ENCODE peak calls at places on chromosomes 1 and 21, in nine cellular contexts. One of them, this sample, is unnamed.
A peak's percentile ranks its signal among the peaks of the same experiment; 100 is the strongest.

GRCh38 chr1:46301406-46302090 is 1.9 kb downstream of the LRRC41 start:
- DNase-seq in HuH-7.5: peak; percentile 19
- DNase-seq in activated T-cell treated with anti-CD3 and anti-CD28 coated beads, Interleukin-2, amount 50 U/mL, for 4 hours: no peak
- DNase-seq in pancreas: peak; percentile 86
- DNase-seq in M059J: peak; percentile 58
- DNase-seq in nucleus accumbens: no peak
- DNase-seq in non-pigmented ciliary epithelial cell: no peak
- DNase-seq in MG63: peak; percentile 70
- DNase-seq in Right ventricle myocardium inferior: peak; percentile 77
- DNase-seq in this sample: peak; percentile 44

GRCh38 chr1:74505889-74506288 is 6.5 kb downstream of the LRRC53 start:
- DNase-seq in HuH-7.5: no peak
- DNase-seq in activated T-cell treated with anti-CD3 and anti-CD28 coated beads, Interleukin-2, amount 50 U/mL, for 4 hours: no peak
- DNase-seq in pancreas: no peak
- DNase-seq in M059J: no peak
- DNase-seq in nucleus accumbens: no peak
- DNase-seq in non-pigmented ciliary epithelial cell: no peak
- DNase-seq in MG63: no peak
- DNase-seq in Right ventricle myocardium inferior: no peak
- DNase-seq in this sample: no peak

GRCh38 chr1:151012684-151013471 is 4.6 kb downstream of the PRUNE1 start:
- DNase-seq in HuH-7.5: peak; percentile 64
- DNase-seq in activated T-cell treated with anti-CD3 and anti-CD28 coated beads, Interleukin-2, amount 50 U/mL, for 4 hours: no peak
- DNase-seq in pancreas: no peak
- DNase-seq in M059J: no peak
- DNase-seq in nucleus accumbens: no peak
- DNase-seq in non-pigmented ciliary epithelial cell: no peak
- DNase-seq in MG63: no peak
- DNase-seq in Right ventricle myocardium inferior: no peak
- DNase-seq in this sample: no peak

GRCh38 chr1:26083246-26083645 is 15.8 kb upstream of the TRIM63 start:
- DNase-seq in HuH-7.5: no peak
- DNase-seq in activated T-cell treated with anti-CD3 and anti-CD28 coated beads, Interleukin-2, amount 50 U/mL, for 4 hours: no peak
- DNase-seq in pancreas: no peak
- DNase-seq in M059J: peak; percentile 89
- DNase-seq in nucleus accumbens: no peak
- DNase-seq in non-pigmented ciliary epithelial cell: no peak
- DNase-seq in MG63: peak; percentile 42
- DNase-seq in Right ventricle myocardium inferior: no peak
- DNase-seq in this sample: no peak

GRCh38 chr1:180724055-180724454 is 92.2 kb downstream of the XPR1 start:
- DNase-seq in HuH-7.5: no peak
- DNase-seq in activated T-cell treated with anti-CD3 and anti-CD28 coated beads, Interleukin-2, amount 50 U/mL, for 4 hours: no peak
- DNase-seq in pancreas: no peak
- DNase-seq in M059J: peak; percentile 2
- DNase-seq in nucleus accumbens: no peak
- DNase-seq in non-pigmented ciliary epithelial cell: no peak
- DNase-seq in MG63: no peak
- DNase-seq in Right ventricle myocardium inferior: no peak
- DNase-seq in this sample: no peak

GRCh38 chr1:188706742-188707141 is 1770.9 kb downstream of the BRINP3 start:
- DNase-seq in HuH-7.5: no peak
- DNase-seq in activated T-cell treated with anti-CD3 and anti-CD28 coated beads, Interleukin-2, amount 50 U/mL, for 4 hours: no peak
- DNase-seq in pancreas: no peak
- DNase-seq in M059J: peak; percentile 86
- DNase-seq in nucleus accumbens: no peak
- DNase-seq in non-pigmented ciliary epithelial cell: peak; percentile 61
- DNase-seq in MG63: no peak
- DNase-seq in Right ventricle myocardium inferior: no peak
- DNase-seq in this sample: no peak

GRCh38 chr1:156838972-156839371 is 19.9 kb downstream of the INSRR start:
- DNase-seq in HuH-7.5: no peak
- DNase-seq in activated T-cell treated with anti-CD3 and anti-CD28 coated beads, Interleukin-2, amount 50 U/mL, for 4 hours: peak; percentile 38
- DNase-seq in pancreas: peak; percentile 42
- DNase-seq in M059J: no peak
- DNase-seq in nucleus accumbens: no peak
- DNase-seq in non-pigmented ciliary epithelial cell: no peak
- DNase-seq in MG63: no peak
- DNase-seq in Right ventricle myocardium inferior: no peak
- DNase-seq in this sample: no peak

GRCh38 chr21:26776320-26777021 is 68.7 kb downstream of the ADAMTS1 start:
- DNase-seq in HuH-7.5: no peak
- DNase-seq in activated T-cell treated with anti-CD3 and anti-CD28 coated beads, Interleukin-2, amount 50 U/mL, for 4 hours: no peak
- DNase-seq in pancreas: no peak
- DNase-seq in M059J: peak; percentile 46
- DNase-seq in nucleus accumbens: no peak
- DNase-seq in non-pigmented ciliary epithelial cell: peak; percentile 66
- DNase-seq in MG63: no peak
- DNase-seq in Right ventricle myocardium inferior: no peak
- DNase-seq in this sample: no peak

GRCh38 chr1:22527122-22527521 is 36.2 kb upstream of the EPHA8 start:
- DNase-seq in HuH-7.5: no peak
- DNase-seq in activated T-cell treated with anti-CD3 and anti-CD28 coated beads, Interleukin-2, amount 50 U/mL, for 4 hours: no peak
- DNase-seq in pancreas: no peak
- DNase-seq in M059J: no peak
- DNase-seq in nucleus accumbens: no peak
- DNase-seq in non-pigmented ciliary epithelial cell: no peak
- DNase-seq in MG63: no peak
- DNase-seq in Right ventricle myocardium inferior: no peak
- DNase-seq in this sample: no peak

GRCh38 chr1:42259739-42260064 is 75.3 kb downstream of the FOXJ3 start:
- DNase-seq in HuH-7.5: no peak
- DNase-seq in activated T-cell treated with anti-CD3 and anti-CD28 coated beads, Interleukin-2, amount 50 U/mL, for 4 hours: no peak
- DNase-seq in pancreas: no peak
- DNase-seq in M059J: peak; percentile 31
- DNase-seq in nucleus accumbens: no peak
- DNase-seq in non-pigmented ciliary epithelial cell: no peak
- DNase-seq in MG63: no peak
- DNase-seq in Right ventricle myocardium inferior: no peak
- DNase-seq in this sample: no peak

GRCh38 chr1:8137406-8138244 is 111.5 kb upstream of the ERRFI1 start:
- DNase-seq in HuH-7.5: no peak
- DNase-seq in activated T-cell treated with anti-CD3 and anti-CD28 coated beads, Interleukin-2, amount 50 U/mL, for 4 hours: no peak
- DNase-seq in pancreas: no peak
- DNase-seq in M059J: peak; percentile 99
- DNase-seq in nucleus accumbens: no peak
- DNase-seq in non-pigmented ciliary epithelial cell: peak; percentile 92
- DNase-seq in MG63: peak; percentile 91
- DNase-seq in Right ventricle myocardium inferior: no peak
- DNase-seq in this sample: no peak

GRCh38 chr1:47887060-47887851 is 109.9 kb downstream of the TRABD2B start:
- DNase-seq in HuH-7.5: no peak
- DNase-seq in activated T-cell treated with anti-CD3 and anti-CD28 coated beads, Interleukin-2, amount 50 U/mL, for 4 hours: no peak
- DNase-seq in pancreas: no peak
- DNase-seq in M059J: no peak
- DNase-seq in nucleus accumbens: no peak
- DNase-seq in non-pigmented ciliary epithelial cell: no peak
- DNase-seq in MG63: no peak
- DNase-seq in Right ventricle myocardium inferior: no peak
- DNase-seq in this sample: no peak

GRCh38 chr1:44027320-44027719 is 3.9 kb downstream of the SLC6A9 start:
- DNase-seq in HuH-7.5: no peak
- DNase-seq in activated T-cell treated with anti-CD3 and anti-CD28 coated beads, Interleukin-2, amount 50 U/mL, for 4 hours: no peak
- DNase-seq in pancreas: no peak
- DNase-seq in M059J: no peak
- DNase-seq in nucleus accumbens: no peak
- DNase-seq in non-pigmented ciliary epithelial cell: no peak
- DNase-seq in MG63: no peak
- DNase-seq in Right ventricle myocardium inferior: no peak
- DNase-seq in this sample: no peak

This sample was measured in hippocampal formation.